ENCODE peak calls at places on chromosomes 16 and 17, in five cellular contexts. G is kidney epithelial cell, J is cardiac fibroblast, M is left ventricle myocardium inferior, V is breast epithelium. K is an unnamed sample.

GRCh38 chr16:19168173-19169080 is at the start of gene SYT17:
- DNase-seq in V (no peak), G (no peak), M (peak; percentile 19), J (no peak), K (no peak)

GRCh38 chr17:2101448-2102257 is 46.8 kb downstream of the HIC1 start:
- DNase-seq in V (peak; percentile 87), G (peak; percentile 84), J (no peak), M (peak; percentile 31), K (no peak)

GRCh38 chr17:66518677-66519076 is 216.3 kb downstream of the PRKCA start:
- DNase-seq in M (no peak), J (no peak), V (no peak), G (no peak), K (no peak)

GRCh38 chr17:49993423-49994037 is 1.5 kb downstream of the DLX3 start:
- DNase-seq in J (no peak), V (no peak), G (no peak), M (no peak), K (no peak)

GRCh38 chr17:17781591-17782424 is 55.0 kb downstream of the SREBF1 start:
- DNase-seq in G (no peak), M (peak; percentile 85), J (peak; percentile 65), V (no peak), K (no peak)

GRCh38 chr16:12203780-12204351 is 227.3 kb downstream of the SNX29 start:
- DNase-seq in G (no peak), V (no peak), J (no peak), M (no peak), K (no peak)

GRCh38 chr17:37671813-37672544 is 28.7 kb upstream of the DDX52 start:
- DNase-seq in V (no peak), M (no peak), G (peak; percentile 74), J (peak; percentile 54), K (peak; percentile 81)

GRCh38 chr17:66507103-66507923 is 204.9 kb downstream of the PRKCA start:
- DNase-seq in V (no peak), J (peak; percentile 83), G (no peak), M (no peak), K (no peak)

GRCh38 chr17:30530346-30531025 is 53.3 kb downstream of the GOSR1 start:
- DNase-seq in V (no peak), J (peak; percentile 51), M (no peak), G (peak; percentile 10), K (no peak)

GRCh38 chr16:20844588-20844987 is 38.3 kb downstream of the REXO5 start:
- DNase-seq in M (no peak), V (no peak), G (no peak), J (no peak), K (no peak)

GRCh38 chr17:50203589-50204345 is 2.3 kb upstream of the COL1A1 start:
- DNase-seq in M (no peak), V (no peak), J (peak; percentile 89), G (no peak), K (peak; percentile 99)

GRCh38 chr17:81455387-81455786 is 57.2 kb downstream of the ACTG1 start:
- DNase-seq in G (no peak), M (no peak), J (no peak), V (no peak), K (no peak)

GRCh38 chr17:48588519-48588918 is 1.5 kb downstream of the HOXB3 start:
- DNase-seq in V (no peak), G (no peak), J (no peak), M (no peak), K (no peak)

GRCh38 chr16:3026609-3027487 is 3.0 kb downstream of the THOC6 start:
- DNase-seq in G (no peak), M (no peak), V (no peak), J (no peak), K (no peak)

GRCh38 chr16:55169780-55170179 is 154.2 kb upstream of the IRX6 start:
- DNase-seq in M (no peak), V (no peak), G (no peak), J (no peak), K (no peak)

GRCh38 chr16:57528499-57529323 is 7.7 kb downstream of the CCDC102A start:
- DNase-seq in V (no peak), G (no peak), J (no peak), M (peak; percentile 16), K (no peak)

GRCh38 chr17:31789707-31790505 is 69.1 kb downstream of the COPRS start:
- DNase-seq in M (no peak), J (no peak), G (no peak), V (no peak), K (no peak)

GRCh38 chr17:1110844-1111598 is 68.8 kb downstream of the ABR start:
- DNase-seq in V (no peak), J (peak; percentile 71), M (peak; percentile 68), G (peak; percentile 85), K (peak; percentile 49)

GRCh38 chr17:59764292-59764741 is 56.9 kb downstream of the VMP1 start:
- DNase-seq in J (no peak), M (no peak), G (no peak), V (no peak), K (no peak)

GRCh38 chr17:76179496-76180467 is 38.7 kb upstream of the FOXJ1 start:
- DNase-seq in J (peak; percentile 47), M (no peak), V (no peak), G (no peak), K (no peak)

GRCh38 chr17:27954521-27955495 is 61.6 kb upstream of the LYRM9 start:
- DNase-seq in V (no peak), J (no peak), M (no peak), G (no peak), K (no peak)

GRCh38 chr17:7208027-7208571 is 11.5 kb downstream of the DLG4 start:
- DNase-seq in G (no peak), M (peak; percentile 14), J (no peak), V (no peak), K (no peak)

GRCh38 chr16:77335652-77336234 is 99.1 kb downstream of the ADAMTS18 start:
- DNase-seq in M (no peak), V (no peak), G (no peak), J (no peak), K (no peak)

GRCh38 chr16:81964808-81965207 is 46.5 kb downstream of the SDR42E1 start:
- DNase-seq in J (no peak), V (no peak), G (no peak), M (no peak), K (no peak)

GRCh38 chr16:82756283-82756599 is 129.5 kb downstream of the CDH13 start:
- DNase-seq in J (peak; percentile 57), M (no peak), V (no peak), G (no peak), K (no peak)

GRCh38 chr16:87658564-87659225 is 56.4 kb downstream of the JPH3 start:
- DNase-seq in V (no peak), G (no peak), J (no peak), M (no peak), K (no peak)

GRCh38 chr16:57762365-57763289 is 27.1 kb downstream of the KATNB1 start:
- DNase-seq in J (no peak), G (no peak), V (no peak), M (no peak), K (no peak)

GRCh38 chr16:21100447-21100846 is 50.2 kb downstream of the DNAH3 start:
- DNase-seq in M (no peak), G (peak; percentile 45), J (peak; percentile 41), V (no peak), K (no peak)

GRCh38 chr16:31357324-31358156 is 2.6 kb downstream of the ITGAX start:
- DNase-seq in M (no peak), J (no peak), G (no peak), V (peak; percentile 30), K (no peak)

DNA sequence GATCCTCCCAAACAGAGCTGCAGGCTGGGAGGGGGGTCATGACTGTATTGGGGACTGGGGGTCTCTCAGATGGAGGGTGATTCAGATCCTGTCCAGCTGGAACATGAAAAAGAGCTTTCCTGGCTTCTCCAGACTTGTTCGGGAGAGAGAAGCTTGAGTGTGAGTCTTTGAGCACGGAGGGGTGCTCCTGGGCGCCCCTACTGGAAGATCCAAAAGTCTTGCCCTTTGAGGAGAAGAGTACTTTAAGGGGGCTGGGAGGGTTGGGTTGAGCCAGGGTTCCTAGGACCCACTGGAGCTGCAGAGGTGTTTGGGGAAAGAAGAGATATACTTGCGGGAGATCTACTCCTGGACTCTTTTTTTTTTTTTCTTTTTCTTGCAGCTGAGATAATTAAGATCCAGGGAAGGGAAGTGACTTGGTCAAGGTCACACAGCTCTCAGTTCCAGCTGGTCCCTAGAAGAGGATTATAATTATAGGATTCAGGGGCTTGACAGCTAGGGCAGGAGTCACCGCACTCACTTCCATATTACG is 8.4 kb downstream of the RARA start:
- DNase-seq in J (peak; percentile 79), G (no peak), V (no peak), M (peak; percentile 57), K (no peak)
- TF ChIP-seq CTCF in J (peak; percentile 77), G (peak; percentile 79), V (no peak), M (peak; percentile 65), K (peak; percentile 76)

DNA sequence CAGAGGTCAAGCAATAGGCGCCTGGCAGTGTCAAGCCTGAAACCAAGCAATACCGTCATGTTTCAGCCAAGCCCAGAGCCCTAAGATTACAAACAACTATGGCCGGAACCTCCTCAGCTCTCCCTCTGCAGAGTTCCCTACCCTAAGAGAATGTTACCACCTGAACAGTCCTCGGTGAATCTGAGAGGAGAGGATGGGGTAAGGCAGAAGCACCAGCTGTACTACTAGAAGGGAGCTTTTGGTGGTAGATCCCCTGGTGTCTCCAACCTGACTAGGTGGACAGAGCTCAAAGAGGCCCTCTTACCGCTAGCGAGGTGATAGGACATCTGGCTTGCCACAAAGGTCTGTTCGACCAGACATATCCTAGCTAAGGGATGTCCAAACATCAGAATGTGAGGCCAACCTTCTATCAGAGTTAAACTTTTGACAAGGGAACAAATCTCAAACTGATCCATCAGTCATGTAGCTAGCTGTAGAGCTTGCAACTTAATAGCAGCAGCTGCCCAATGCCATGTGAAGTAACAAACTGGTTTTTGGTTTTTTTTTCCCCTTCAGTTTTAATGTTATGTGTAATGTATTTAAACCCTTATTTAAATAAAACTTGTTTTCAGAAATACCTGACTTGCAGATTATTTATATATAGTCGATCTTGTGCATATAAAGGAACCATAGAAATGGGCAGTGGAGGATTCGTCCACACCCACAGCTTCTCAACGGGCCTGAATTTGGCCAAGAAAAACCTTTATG is 2.5 kb downstream of the EIF1 start:
- DNase-seq in M (no peak), J (peak; percentile 16), V (no peak), G (no peak), K (no peak)
- H3K4me3 ChIP-seq in M (peak overlapping the region; percentile 91), J (no peak overlapping the region), V (no peak overlapping the region), G (no peak overlapping the region), K (peak overlapping the region; percentile 59)

DNA sequence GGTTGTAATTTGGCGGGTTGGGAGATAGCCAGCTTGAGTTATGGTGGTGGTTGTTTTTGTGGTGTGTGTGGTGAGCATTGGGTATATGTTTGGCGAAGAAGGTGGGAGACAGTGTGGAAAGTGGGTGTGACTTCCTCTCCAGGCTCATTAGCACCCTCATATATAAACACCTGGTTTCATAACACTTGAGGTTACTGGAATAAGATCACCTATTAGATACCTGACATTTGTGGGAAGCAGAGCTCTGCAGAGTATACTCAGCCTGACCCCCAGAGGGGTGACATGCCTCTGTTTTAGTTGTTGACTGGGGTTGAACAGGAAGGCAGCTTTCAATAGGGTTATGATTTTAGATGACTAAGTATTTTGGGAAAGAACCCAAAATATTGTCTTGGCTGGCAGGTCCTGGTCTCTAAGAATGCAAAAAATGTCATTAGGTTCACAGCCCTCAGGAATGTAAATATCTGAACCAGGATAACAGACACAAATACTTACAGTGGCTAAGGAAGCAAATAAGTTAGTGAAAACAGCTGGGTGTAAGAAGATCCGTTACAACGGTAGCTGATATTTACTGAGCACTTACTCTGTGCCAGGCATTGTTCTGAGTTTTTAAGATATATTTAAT is 18.3 kb upstream of the EFCAB13 start:
- DNase-seq in J (peak; percentile 95), V (no peak), M (no peak), G (peak; percentile 90), K (peak; percentile 84)
- TF ChIP-seq CTCF in J (peak; percentile 9), V (no peak), M (no peak), G (no peak), K (no peak)

GRCh38 chr17:70138309-70138865 is 30.9 kb upstream of the KCNJ2 start:
- DNase-seq in M (no peak), V (no peak), G (peak; percentile 12), J (peak; percentile 7), K (peak; percentile 5)
- H3K4me3 ChIP-seq in M (peak overlapping the region; percentile 55), V (no peak overlapping the region), G (no peak overlapping the region), J (no peak overlapping the region), K (no peak overlapping the region)

K was measured in AG09309.